ENCODE peak calls at places on chromosomes 4 and X, in four cellular contexts. I, F, Z and N are unnamed samples.

GRCh38 chr4:3651267-3651846 is 114.8 kb upstream of the ADRA2C start:
- DNase-seq in I (no peak), F (no peak), Z (no peak), N (no peak)

GRCh38 chr4:4762909-4763814 is 96.3 kb upstream of the MSX1 start:
- DNase-seq in I (no peak), F (no peak), Z (no peak), N (no peak)

GRCh38 chr4:63937961-63938360 is 471.3 kb downstream of the TECRL start:
- DNase-seq in I (no peak), F (no peak), Z (no peak), N (peak)

GRCh38 chr4:109872950-109873656 is 25.2 kb downstream of the LRIT3 start:
- DNase-seq in I (no peak), F (no peak), Z (no peak), N (no peak)

GRCh38 chrX:75303795-75304194 is 29.9 kb downstream of the UPRT start:
- DNase-seq in I (no peak), F (no peak), Z (no peak), N (no peak)

GRCh38 chr4:174212061-174212460 is 71.4 kb downstream of the FBXO8 start:
- DNase-seq in I (no peak), F (no peak), Z (no peak), N (no peak)

GRCh38 chr4:14059006-14059405 is 431.5 kb upstream of the BOD1L1 start:
- DNase-seq in I (no peak), F (no peak), Z (no peak), N (no peak)

GRCh38 chr4:112170451-112170993 is 25.3 kb downstream of the FAM241A start:
- DNase-seq in I (no peak), F (no peak), Z (no peak), N (no peak)

GRCh38 chr4:113776679-113777078 is 15.1 kb upstream of the CAMK2D start:
- DNase-seq in I (no peak), F (no peak), Z (no peak), N (no peak)

GRCh38 chr4:173522160-173522873 is 7.7 kb downstream of the HAND2 start:
- DNase-seq in I (peak), F (peak), Z (no peak), N (peak)

GRCh38 chr4:4922441-4922840 is 63.0 kb downstream of the MSX1 start:
- DNase-seq in I (no peak), F (no peak), Z (no peak), N (no peak)

GRCh38 chr4:88467392-88467791 is 10.5 kb downstream of the HERC5 start:
- DNase-seq in I (no peak), F (no peak), Z (no peak), N (no peak)

GRCh38 chr4:166391501-166391900 is 518.5 kb downstream of the TLL1 start:
- DNase-seq in I (no peak), F (no peak), Z (no peak), N (no peak)

GRCh38 chr4:2662598-2662997 is 93.5 kb downstream of the TNIP2 start:
- DNase-seq in I (no peak), F (no peak), Z (no peak), N (no peak)

GRCh38 chr4:39446842-39447573 is 11.7 kb downstream of the RPL9 start:
- DNase-seq in I (peak), F (peak), Z (peak), N (peak)

GRCh38 chr4:138959421-138959820 is 56.2 kb upstream of the NOCT start:
- DNase-seq in I (no peak), F (no peak), Z (no peak), N (no peak)

GRCh38 chrX:79592259-79592658 is 225.1 kb upstream of the ITM2A start:
- DNase-seq in I (no peak), F (no peak), Z (no peak), N (no peak)

GRCh38 chr4:170248576-170248975 is 158.8 kb upstream of the AADAT start:
- DNase-seq in I (no peak), F (no peak), Z (no peak), N (no peak)

GRCh38 chrX:119067023-119067739 is 5.6 kb upstream of the CT47C1 start:
- DNase-seq in I (peak), F (peak), Z (peak), N (no peak)

GRCh38 chr4:98939892-98940298 is 11.0 kb upstream of the EIF4E start:
- DNase-seq in I (no peak), F (no peak), Z (no peak), N (no peak)

GRCh38 chrX:45758319-45758718 is 557.6 kb upstream of the DIPK2B start:
- DNase-seq in I (peak), F (no peak), Z (no peak), N (no peak)

GRCh38 chr4:10053635-10054453 is 32.5 kb upstream of the SLC2A9 start:
- DNase-seq in I (no peak), F (no peak), Z (no peak), N (no peak)

GRCh38 chr4:16598241-16599224 is 299.9 kb downstream of the LDB2 start:
- DNase-seq in I (no peak), F (no peak), Z (no peak), N (no peak)

GRCh38 chr4:138485498-138485897 is 243.3 kb upstream of the SLC7A11 start:
- DNase-seq in I (no peak), F (no peak), Z (no peak), N (no peak)

GRCh38 chrX:71809886-71810285 is 46.7 kb downstream of the CXorf49B start:
- DNase-seq in I (no peak), F (no peak), Z (no peak), N (peak)

GRCh38 chr4:7987148-7987989 is 47.7 kb upstream of the AFAP1 start:
- DNase-seq in I (peak), F (peak), Z (peak), N (no peak)

GRCh38 chr4:6582889-6583504 is 8.0 kb downstream of the MAN2B2 start:
- DNase-seq in I (no peak), F (no peak), Z (no peak), N (no peak)

GRCh38 chr4:127140306-127140705 is 492.5 kb upstream of the INTU start:
- DNase-seq in I (no peak), F (no peak), Z (no peak), N (no peak)

GRCh38 chr4:29553842-29554241 is 1166.3 kb upstream of the PCDH7 start:
- DNase-seq in I (no peak), F (no peak), Z (no peak), N (no peak)

GRCh38 chr4:176191974-176192373 is 3.4 kb downstream of the SPATA4 start:
- DNase-seq in I (no peak), F (no peak), Z (no peak), N (no peak)

GRCh38 chr4:166400270-166400894 is 527.3 kb downstream of the TLL1 start:
- DNase-seq in I (no peak), F (no peak), Z (no peak), N (no peak)

GRCh38 chr4:14196141-14196540 is 568.6 kb upstream of the BOD1L1 start:
- DNase-seq in I (no peak), F (no peak), Z (peak), N (no peak)

GRCh38 chrX:101206471-101206870 is 13.1 kb upstream of the DRP2 start:
- DNase-seq in I (no peak), F (no peak), Z (no peak), N (no peak)

GRCh38 chrX:101208152-101208905 is 11.3 kb upstream of the DRP2 start:
- DNase-seq in I (no peak), F (no peak), Z (no peak), N (no peak)

DNA sequence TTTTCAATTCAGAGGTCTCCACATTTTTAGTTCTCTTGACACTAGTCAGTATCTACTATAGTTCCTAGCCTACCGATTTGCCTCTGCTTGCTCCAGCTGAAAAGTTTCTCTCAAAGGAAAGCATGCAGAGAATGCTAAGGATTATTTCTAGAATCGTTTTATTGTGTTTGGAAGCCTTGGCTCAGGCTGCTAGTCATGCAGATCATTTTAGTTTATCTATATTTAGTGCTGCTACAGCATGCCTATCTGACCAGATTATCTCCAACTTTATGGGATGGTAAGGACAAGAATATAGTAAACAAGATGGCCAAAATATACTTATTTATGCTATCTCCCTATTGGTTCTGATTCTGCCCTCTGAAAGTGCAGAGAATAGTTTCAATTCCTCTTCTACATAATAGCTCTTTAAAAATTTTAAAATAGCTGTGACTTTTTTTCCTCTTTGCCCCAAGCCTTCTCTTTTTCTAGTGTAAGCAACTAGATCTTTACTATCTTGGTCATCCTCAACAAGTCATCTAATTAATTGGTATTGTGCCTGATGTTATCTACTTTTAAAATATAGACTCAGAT is 15.7 kb upstream of the DRP2 start:
- DNase-seq in I (no peak), F (no peak), Z (no peak), N (no peak)
- H3K4me3 ChIP-seq in I (no peak), F (no peak), Z (no peak), N (no peak)

DNA sequence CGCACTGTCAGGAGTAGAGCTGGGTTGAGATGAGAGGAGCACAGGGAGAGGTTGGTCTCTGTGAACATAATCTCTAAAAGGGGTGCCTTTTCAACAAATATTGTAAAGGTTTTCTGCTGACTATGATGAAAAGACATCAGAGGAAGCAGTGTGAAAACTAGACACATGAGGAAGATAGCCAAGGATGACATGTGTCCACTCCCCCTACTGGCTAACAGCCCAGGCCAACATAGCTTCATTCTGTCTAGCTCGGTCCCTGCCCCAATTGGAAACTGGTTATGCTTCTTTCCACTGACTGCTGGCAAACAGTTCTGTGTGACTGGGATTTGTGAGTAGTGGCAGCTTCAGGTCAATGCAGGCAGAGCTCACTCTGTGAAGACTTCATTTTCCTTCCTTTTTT is 115.4 kb upstream of the ESX1 start:
- DNase-seq in I (no peak), F (no peak), Z (no peak), N (no peak)
- TF ChIP-seq CTCF in I (no peak), F (no peak), Z (no peak), N (no peak)

GRCh38 chrX:18707442-18708049 is at the start of gene PPEF1:
- DNase-seq in I (no peak), F (no peak), Z (no peak), N (no peak)

GRCh38 chrX:18701621-18702361 is 5.7 kb upstream of the PPEF1 start:
- DNase-seq in I (peak), F (no peak), Z (peak), N (peak)

GRCh38 chrX:18698762-18699650 is 8.4 kb upstream of the PPEF1 start:
- DNase-seq in I (no peak), F (no peak), Z (no peak), N (no peak)

GRCh38 chrX:18696653-18697052 is 10.8 kb upstream of the PPEF1 start:
- DNase-seq in I (no peak), F (no peak), Z (no peak), N (no peak)

DNA sequence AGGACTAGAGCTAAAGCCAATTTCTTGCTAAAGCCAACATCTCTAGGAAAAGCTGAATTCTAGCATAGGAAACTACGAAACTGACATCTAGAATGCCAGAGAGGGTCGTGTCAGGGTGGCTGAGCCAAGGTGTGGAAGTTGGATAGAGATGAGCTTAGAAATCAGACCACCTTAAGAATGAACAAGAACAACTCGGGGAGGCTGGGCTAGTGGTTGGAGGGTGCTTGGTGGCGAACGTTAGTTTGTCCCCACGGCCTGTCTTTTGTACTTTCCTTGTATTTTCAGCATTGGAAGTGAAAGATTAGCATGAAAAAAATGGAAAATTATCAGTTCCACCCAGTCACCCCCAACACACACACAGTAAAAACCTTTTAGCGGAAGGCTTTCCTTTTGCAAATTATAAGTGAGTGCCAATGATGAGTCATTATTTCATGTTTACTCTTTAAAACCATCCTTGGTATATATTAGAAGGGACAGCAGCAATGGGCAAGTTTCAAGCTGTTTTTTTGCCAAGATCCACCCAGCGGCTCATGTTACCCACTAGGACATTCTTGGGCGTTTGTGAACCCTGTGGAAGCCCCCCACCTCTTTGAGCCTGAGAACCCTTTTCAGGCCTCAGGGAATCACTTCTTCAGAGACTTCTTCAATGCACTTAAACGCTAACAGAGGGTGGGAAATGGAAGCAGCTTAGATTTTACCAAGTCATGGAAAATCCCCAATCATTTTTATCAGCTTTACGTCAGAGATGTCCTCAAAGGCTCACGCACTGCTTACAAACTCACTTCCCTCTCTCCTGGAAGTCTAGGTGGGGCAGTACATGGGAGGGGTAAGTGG is 4.9 kb upstream of the PPEF1 start:
- DNase-seq in I (no peak), F (no peak), Z (no peak), N (no peak)
- H3K4me3 ChIP-seq in I (no peak), F (no peak), Z (no peak), N (no peak)

GRCh38 chrX:33741807-33742206 is 390.3 kb downstream of the FAM47A start:
- DNase-seq in I (no peak), F (no peak), Z (no peak), N (no peak)
- TF ChIP-seq CTCF in I (no peak), F (no peak), Z (no peak), N (no peak)

GRCh38 chr4:87089368-87089767 is 131.1 kb downstream of the KLHL8 start:
- DNase-seq in I (no peak), F (no peak), Z (no peak), N (no peak)
- H3K4me3 ChIP-seq in I (no peak), F (no peak), Z (no peak), N (no peak)

GRCh38 chr4:146585761-146586333 is 52.8 kb upstream of the POU4F2 start:
- DNase-seq in I (no peak), F (no peak), Z (no peak), N (no peak)

GRCh38 chr4:146577111-146577510 is 55.4 kb upstream of the SLC10A7 start:
- DNase-seq in I (no peak), F (no peak), Z (no peak), N (no peak)

DNA sequence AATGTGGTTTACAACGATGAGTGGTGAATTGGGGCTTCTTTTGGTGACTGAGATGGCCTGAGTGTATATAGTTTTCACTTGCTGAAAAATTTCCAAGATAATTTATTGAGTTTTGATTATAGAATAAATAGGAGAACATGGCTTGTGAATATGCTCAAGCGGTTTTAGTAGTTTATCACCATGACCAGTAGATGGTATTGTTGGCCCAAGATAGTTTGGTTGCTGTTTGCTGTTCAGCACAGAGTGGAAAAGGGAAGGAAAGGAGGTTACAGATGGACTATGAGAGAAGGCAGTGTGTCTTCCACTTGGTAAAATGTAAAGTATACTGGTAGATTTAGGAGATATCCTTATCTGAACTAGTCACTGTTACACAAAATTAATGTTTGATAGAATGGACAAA is 55.8 kb upstream of the POU4F2 start:
- DNase-seq in I (no peak), F (no peak), Z (no peak), N (no peak)
- TF ChIP-seq CTCF in I (no peak), F (no peak), Z (no peak), N (no peak)

DNA sequence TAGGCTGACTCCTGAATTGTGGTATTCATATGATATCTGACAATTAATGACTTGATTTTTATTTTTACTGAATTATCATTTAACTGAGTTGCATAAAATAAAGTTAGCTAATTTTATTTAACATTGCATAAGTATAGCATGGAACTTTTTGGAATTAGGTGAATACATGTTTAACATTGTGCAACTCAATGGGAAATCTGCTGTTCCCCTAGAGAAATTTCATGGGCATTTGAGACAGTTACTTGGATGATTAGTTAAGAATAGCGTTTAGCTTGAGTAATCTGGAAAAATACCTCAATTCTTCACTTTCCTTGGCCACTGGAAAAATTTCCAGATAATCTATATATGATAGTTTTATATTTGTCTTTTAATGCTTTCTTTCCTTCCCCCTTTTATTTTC is 42.5 kb downstream of the NPNT start:
- DNase-seq in I (no peak), F (no peak), Z (no peak), N (no peak)
- H3K4me3 ChIP-seq in I (no peak), F (no peak), Z (no peak), N (no peak)

GRCh38 chrX:107429090-107429489 is 20.4 kb upstream of the FRMPD3 start:
- DNase-seq in I (peak), F (no peak), Z (no peak), N (no peak)
- TF ChIP-seq CTCF in I (peak), F (no peak), Z (peak), N (peak)

GRCh38 chr4:143337600-143338287 is 1.1 kb downstream of the GAB1 start:
- DNase-seq in I (peak), F (peak), Z (no peak), N (peak)

GRCh38 chr4:143339497-143339896 is 2.8 kb downstream of the GAB1 start:
- DNase-seq in I (no peak), F (no peak), Z (no peak), N (no peak)

GRCh38 chr4:143335979-143336827 is 473 bp upstream of the GAB1 start:
- DNase-seq in I (peak), F (peak), Z (peak), N (peak)

GRCh38 chr4:143336828-143337599 is at the start of gene GAB1:
- DNase-seq in I (peak), F (peak), Z (peak), N (peak)

GRCh38 chr4:143338313-143338712 is 1.6 kb downstream of the GAB1 start:
- DNase-seq in I (no peak), F (no peak), Z (no peak), N (no peak)
- H3K4me3 ChIP-seq in I (peak), F (peak), Z (peak), N (peak)